ENCODE peak calls at places on chromosomes 1 and 21, in four cellular contexts. Y is IMR-90, U is K562, C is endothelial cell of umbilical vein. M is an unnamed sample.

GRCh38 chr1:178774263-178774662 is 49.2 kb downstream of the RALGPS2 start:
- DNase-seq in C (peak; percentile 29), U (no peak), Y (peak; percentile 28), M (no peak)

GRCh38 chr1:172761581-172762025 is 102.7 kb downstream of the FASLG start:
- DNase-seq in C (peak; percentile 66), U (no peak), Y (peak; percentile 50), M (no peak)

GRCh38 chr1:92486251-92487077 is at the start of gene GFI1:
- DNase-seq in C (no peak), U (no peak), Y (no peak), M (no peak)

GRCh38 chr1:14238472-14239059 is 359.9 kb upstream of the KAZN start:
- DNase-seq in U (no peak), C (no peak), Y (no peak), M (no peak)

GRCh38 chr1:170623171-170623570 is 40.8 kb upstream of the PRRX1 start:
- DNase-seq in Y (peak; percentile 95), U (no peak), C (no peak), M (peak; percentile 81)

GRCh38 chr1:206705744-206706297 is 21.1 kb downstream of the MAPKAPK2 start:
- DNase-seq in U (no peak), C (no peak), Y (no peak), M (no peak)

GRCh38 chr1:54069792-54070548 is 16.6 kb downstream of the TCEANC2 start:
- DNase-seq in U (peak; percentile 57), C (peak; percentile 69), Y (peak; percentile 67), M (no peak)

GRCh38 chr1:31573261-31573660 is 3.1 kb upstream of the TINAGL1 start:
- DNase-seq in Y (no peak), C (no peak), U (no peak), M (no peak)

GRCh38 chr1:41613646-41614592 is 129.4 kb upstream of the EDN2 start:
- DNase-seq in Y (peak; percentile 86), U (no peak), C (no peak), M (no peak)

GRCh38 chr1:37250371-37250770 is 216.1 kb upstream of the GRIK3 start:
- DNase-seq in U (no peak), C (no peak), Y (peak; percentile 13), M (no peak)

GRCh38 chr21:41501919-41502318 is 6.0 kb downstream of the TMPRSS2 start:
- DNase-seq in Y (no peak), U (no peak), C (no peak), M (no peak)

GRCh38 chr1:48676822-48677221 is 99.9 kb downstream of the BEND5 start:
- DNase-seq in C (no peak), Y (no peak), U (no peak), M (no peak)

GRCh38 chr1:98923667-98924066 is 81.0 kb downstream of the PLPPR5 start:
- DNase-seq in U (no peak), Y (no peak), C (no peak), M (no peak)

GRCh38 chr1:162571696-162572095 is 10.2 kb downstream of the UAP1 start:
- DNase-seq in C (peak; percentile 27), Y (no peak), U (no peak), M (no peak)

GRCh38 chr21:44939532-44940115 is at the start of gene SLX9:
- DNase-seq in C (peak; percentile 39), U (peak; percentile 95), Y (peak; percentile 73), M (no peak)

GRCh38 chr1:1462318-1462966 is 9.1 kb upstream of the ATAD3B start:
- DNase-seq in U (peak; percentile 71), C (no peak), Y (no peak), M (peak; percentile 7)

GRCh38 chr1:40797668-40798010 is 14.1 kb downstream of the KCNQ4 start:
- DNase-seq in U (no peak), C (no peak), Y (no peak), M (no peak)

GRCh38 chr1:40032240-40032891 is 8.2 kb upstream of the CAP1 start:
- DNase-seq in Y (peak; percentile 76), C (peak; percentile 71), U (peak; percentile 73), M (no peak)

GRCh38 chr1:19481826-19482398 is 3.4 kb downstream of the CAPZB start:
- DNase-seq in Y (no peak), C (no peak), U (no peak), M (no peak)

GRCh38 chr1:16180291-16180824 is 24.5 kb upstream of the EPHA2 start:
- DNase-seq in U (no peak), Y (peak; percentile 67), C (no peak), M (no peak)

GRCh38 chr21:32189688-32190483 is 89.0 kb downstream of the MIS18A start:
- DNase-seq in C (no peak), Y (no peak), U (no peak), M (no peak)

GRCh38 chr1:202821467-202821866 is 10.7 kb downstream of the PCAT6 start:
- DNase-seq in Y (peak; percentile 58), C (no peak), U (no peak), M (no peak)

GRCh38 chr1:20072771-20073170 is 2.8 kb downstream of the PLA2G5 start:
- DNase-seq in C (no peak), U (no peak), Y (no peak), M (no peak)

GRCh38 chr1:102435483-102435882 is 438.8 kb upstream of the OLFM3 start:
- DNase-seq in U (no peak), Y (no peak), C (no peak), M (no peak)

GRCh38 chr1:200206340-200206739 is 178.8 kb downstream of the NR5A2 start:
- DNase-seq in U (no peak), C (no peak), Y (peak; percentile 90), M (peak; percentile 35)

GRCh38 chr21:35942211-35943144 is 117.8 kb downstream of the SETD4 start:
- DNase-seq in C (no peak), U (no peak), Y (no peak), M (no peak)

GRCh38 chr21:37370152-37371040 is 3.8 kb downstream of the DYRK1A start:
- DNase-seq in U (no peak), Y (peak; percentile 85), C (peak; percentile 89), M (no peak)

GRCh38 chr1:169120066-169120465 is 13.6 kb downstream of the ATP1B1 start:
- DNase-seq in C (no peak), Y (peak; percentile 80), U (no peak), M (no peak)

GRCh38 chr1:222589462-222590302 is at the start of gene TAF1A:
- DNase-seq in C (peak; percentile 60), Y (peak; percentile 74), U (peak; percentile 89), M (peak; percentile 28)

GRCh38 chr1:145891587-145892485 is 6.2 kb upstream of the ANKRD35 start:
- DNase-seq in Y (peak; percentile 99), U (peak; percentile 87), C (peak; percentile 99), M (peak; percentile 96)

DNA sequence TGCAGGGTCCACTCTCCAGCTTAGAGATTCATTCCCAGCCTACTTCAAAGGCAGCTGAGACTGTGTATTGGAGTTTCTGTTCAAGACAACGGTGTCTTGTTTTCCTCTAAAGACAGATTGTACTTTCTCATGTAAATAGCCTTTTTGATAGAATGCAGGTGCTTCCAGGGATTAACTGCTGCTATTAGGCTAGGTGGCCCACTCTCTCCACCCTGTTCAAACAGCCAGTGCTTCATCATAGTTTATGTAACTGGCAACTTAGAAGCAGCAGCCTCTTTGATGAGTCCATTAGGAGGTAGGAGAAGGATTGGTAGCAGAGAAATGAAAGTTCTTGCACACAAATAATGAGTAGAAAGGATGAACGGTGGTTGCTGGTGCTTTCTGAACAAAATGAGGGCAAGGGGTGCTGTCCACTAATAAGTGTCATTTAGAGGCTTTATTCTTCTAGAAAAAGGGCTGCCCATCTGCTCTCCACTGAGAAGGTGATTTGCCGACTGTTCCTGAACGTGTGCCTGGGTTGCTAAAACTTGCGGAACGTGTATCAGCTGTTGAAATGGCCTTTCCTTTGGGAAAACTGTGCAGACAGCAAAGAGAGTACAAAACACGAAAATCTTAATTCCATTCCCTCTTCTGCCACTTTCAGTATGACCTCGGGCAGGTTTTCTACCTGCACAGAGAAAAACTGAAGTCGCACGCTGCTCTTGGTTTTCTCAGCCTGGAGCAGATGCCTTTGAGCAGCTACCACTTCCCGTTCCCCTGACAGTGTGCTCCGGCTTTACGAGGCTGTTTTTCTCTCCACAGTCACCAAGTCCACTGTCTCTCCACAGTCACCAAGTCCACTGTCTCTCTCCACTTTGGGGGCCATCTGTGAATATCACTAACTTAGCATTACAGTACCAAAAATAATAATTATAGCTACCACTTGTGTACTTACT is 228.9 kb downstream of the KIF26B start:
- DNase-seq in C (no peak), Y (no peak), U (no peak), M (no peak)
- H3K27ac ChIP-seq in C (no peak overlapping the region), Y (no peak overlapping the region), U (no peak overlapping the region), M (no peak overlapping the region)

GRCh38 chr1:26025517-26025916 is 3.9 kb downstream of the EXTL1 start:
- DNase-seq in Y (no peak), U (no peak), C (no peak), M (no peak)
- H3K4me2 ChIP-seq in Y (no peak overlapping the region), U (no peak overlapping the region), C (no peak overlapping the region), M (no peak overlapping the region)

GRCh38 chr1:223886516-223886921 is 40.8 kb upstream of the TP53BP2 start:
- DNase-seq in C (no peak), Y (no peak), U (no peak), M (no peak)

GRCh38 chr1:223885614-223886013 is 39.9 kb upstream of the TP53BP2 start:
- DNase-seq in Y (no peak), C (no peak), U (no peak), M (no peak)

DNA sequence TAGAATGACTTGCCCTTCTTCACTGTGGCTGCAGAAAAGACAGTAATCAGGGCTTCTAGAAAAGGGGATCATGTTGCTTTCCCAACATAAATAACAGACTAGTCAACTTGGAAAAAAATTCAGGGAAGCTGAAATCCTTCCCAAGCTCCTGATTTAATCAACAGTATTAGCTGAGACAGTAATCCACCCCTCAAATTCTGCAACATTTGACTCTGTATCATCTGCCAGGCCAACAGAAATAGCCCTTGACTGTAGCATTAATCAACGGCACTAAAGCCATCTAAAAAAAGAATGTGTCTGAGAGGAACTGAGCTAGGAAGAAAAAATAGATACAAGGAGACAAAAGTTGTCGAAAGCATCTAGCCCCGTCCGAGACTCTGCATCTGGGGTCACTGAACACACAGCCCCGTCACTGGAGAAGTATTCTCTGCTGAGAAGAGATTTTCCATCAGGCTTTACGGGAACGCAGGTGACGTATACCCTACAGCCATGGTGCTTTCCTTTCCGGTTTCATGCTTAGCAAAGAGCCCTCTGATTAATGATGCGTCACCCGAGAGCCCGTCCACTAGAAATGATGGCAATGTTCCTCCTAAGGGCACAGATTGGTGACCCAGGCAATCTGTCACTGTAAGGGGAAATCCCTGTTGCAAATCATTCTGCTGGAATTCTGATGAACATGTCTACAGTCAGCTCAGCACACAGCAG is 42.1 kb upstream of the TP53BP2 start:
- DNase-seq in U (no peak), C (peak; percentile 90), Y (peak; percentile 99), M (peak; percentile 72)
- H3K9me1 ChIP-seq in U (no peaks in the 10 kb centered on the region), C (no peaks in the 10 kb centered on the region), Y (peaks cover 9% of the 10 kb centered on the region), M (no peaks in the 10 kb centered on the region)

GRCh38 chr1:89578940-89579684 is 53.8 kb upstream of the LRRC8C start:
- DNase-seq in Y (no peak), U (no peak), C (no peak), M (no peak)
- H3K27ac ChIP-seq in Y (no peak overlapping the region), U (no peak overlapping the region), C (no peak overlapping the region), M (no peak overlapping the region)